ENCODE peak calls at places on chromosomes 2 and 18, in seven cellular contexts. T is non-pigmented ciliary epithelial cell; P is NCI-H1436; W is stromal cell of bone marrow; F is T-helper 1 cell; X is stimulated activated CD4-positive, alpha-beta T cell treated with anti-CD3 and anti-CD28 coated beads, Interleukin-2, amount 100 ng/mL, for 48 hours; U is ELR. Q is an unnamed sample.

GRCh38 chr2:220510668-220511067 is 883.2 kb downstream of the SLC4A3 start:
- DNase-seq in T (no peak), P (no peak), W (no peak), F (no peak), X (no peak), U (peak), Q (no peak)

GRCh38 chr2:234218261-234219180 is 168.0 kb downstream of the SPP2 start:
- DNase-seq in T (no peak), P (no peak), W (no peak), F (no peak), X (no peak), U (no peak), Q (no peak)

GRCh38 chr18:46657115-46657955 is at the start of gene LOXHD1:
- DNase-seq in T (no peak), P (no peak), W (no peak), F (no peak), X (no peak), U (no peak), Q (no peak)

GRCh38 chr2:219636144-219636915 is 8.9 kb downstream of the SLC4A3 start:
- DNase-seq in T (no peak), P (no peak), W (no peak), F (no peak), X (no peak), U (no peak), Q (no peak)

GRCh38 chr2:19851116-19851515 is 50.7 kb downstream of the TTC32 start:
- DNase-seq in T (no peak), P (no peak), W (no peak), F (no peak), X (no peak), U (no peak), Q (no peak)

GRCh38 chr2:43220982-43221659 is 5.3 kb downstream of the ZFP36L2 start:
- DNase-seq in T (no peak), P (no peak), W (peak), F (no peak), X (no peak), U (peak), Q (no peak)

GRCh38 chr2:173828189-173829157 is 136.7 kb downstream of the SP3 start:
- DNase-seq in T (peak), P (no peak), W (no peak), F (no peak), X (no peak), U (no peak), Q (no peak)

GRCh38 chr2:168583064-168583709 is 127.1 kb downstream of the CERS6 start:
- DNase-seq in T (no peak), P (no peak), W (peak), F (no peak), X (no peak), U (peak), Q (no peak)